ENCODE peak calls at places on chromosome 12, in six cellular contexts. C is stomach, F is BE2C, K is left ventricle myocardium inferior, T is A549, J is lower lobe of right lung. E is an unnamed sample. For H3K9me3, the result is how much of the 10 kb centered on the place peaks cover.

GRCh38 chr12:3727877-3728632 is 24.9 kb downstream of the CRACR2A start:
- DNase-seq in C (no peak), K (no peak), T (no peak), F (no peak), J (no peak), E (no peak)

GRCh38 chr12:117986705-117987469 is 18.1 kb upstream of the KSR2 start:
- DNase-seq in J (no peak), F (no peak), T (peak), K (no peak), C (no peak), E (no peak)

GRCh38 chr12:67691220-67691619 is 42.7 kb downstream of the DYRK2 start:
- DNase-seq in F (no peak), K (no peak), J (no peak), C (no peak), T (no peak), E (no peak)

GRCh38 chr12:125092872-125093680 is 27.8 kb downstream of the AACS start:
- DNase-seq in T (no peak), C (peak), K (peak), F (no peak), J (no peak), E (no peak)

GRCh38 chr12:44873898-44874297 is 2.2 kb downstream of the NELL2 start:
- DNase-seq in T (no peak), K (no peak), F (no peak), C (no peak), J (no peak), E (no peak)

GRCh38 chr12:130220361-130220760 is 58.1 kb downstream of the FZD10 start:
- DNase-seq in J (no peak), C (no peak), F (no peak), T (no peak), K (no peak), E (no peak)

GRCh38 chr12:31005256-31005943 is 68.3 kb upstream of the DDX11 start:
- DNase-seq in J (peak), T (no peak), C (no peak), F (no peak), K (no peak), E (no peak)

GRCh38 chr12:113413488-113413939 is 8.7 kb upstream of the SDSL start:
- DNase-seq in T (peak), K (no peak), C (no peak), F (peak), J (peak), E (no peak)

GRCh38 chr12:102394200-102394599 is 86.2 kb downstream of the IGF1 start:
- DNase-seq in J (no peak), K (no peak), T (no peak), F (no peak), C (no peak), E (no peak)

GRCh38 chr12:25436206-25436912 is 116.7 kb downstream of the LMNTD1 start:
- DNase-seq in K (no peak), J (no peak), T (peak), C (no peak), F (peak), E (no peak)

GRCh38 chr12:83123039-83123438 is 436.3 kb downstream of the TMTC2 start:
- DNase-seq in J (no peak), C (no peak), F (no peak), K (no peak), T (no peak), E (no peak)

GRCh38 chr12:57759360-57759980 is 4.6 kb downstream of the MARCHF9 start:
- DNase-seq in K (no peak), F (peak), J (no peak), T (no peak), C (no peak), E (no peak)

GRCh38 chr12:94792690-94793089 is 142.3 kb upstream of the TMCC3 start:
- DNase-seq in J (no peak), F (no peak), K (peak), T (no peak), C (no peak), E (no peak)

GRCh38 chr12:72472350-72472749 is 200.2 kb downstream of the TRHDE start:
- DNase-seq in T (no peak), K (no peak), F (no peak), C (no peak), J (no peak), E (no peak)

GRCh38 chr12:81412940-81413339 is 335.1 kb downstream of the ACSS3 start:
- DNase-seq in F (no peak), J (no peak), K (no peak), C (no peak), T (no peak), E (no peak)

GRCh38 chr12:109880049-109880931 is at the start of gene GLTP:
- DNase-seq in F (peak), C (peak), J (peak), K (peak), T (peak), E (peak)

GRCh38 chr12:1857821-1858220 is 37.5 kb downstream of the LRTM2 start:
- DNase-seq in T (no peak), C (no peak), K (no peak), J (no peak), F (no peak), E (no peak)
- H3K9me3 ChIP-seq in T (under half), C (under half), K (under half), J (under half), F (under half), E (under half)

GRCh38 chr12:132296063-132296462 is 33.3 kb downstream of the GALNT9 start:
- DNase-seq in C (no peak), J (no peak), K (no peak), F (no peak), T (no peak), E (no peak)

GRCh38 chr12:132302466-132303358 is 26.7 kb downstream of the GALNT9 start:
- DNase-seq in C (no peak), T (no peak), J (peak), F (no peak), K (no peak), E (no peak)

GRCh38 chr12:132305560-132305966 is 23.8 kb downstream of the GALNT9 start:
- DNase-seq in F (no peak), T (no peak), C (no peak), K (no peak), J (peak), E (no peak)

GRCh38 chr12:132305991-132306884 is 23.2 kb downstream of the GALNT9 start:
- DNase-seq in F (no peak), C (no peak), K (no peak), T (no peak), J (peak), E (peak)

DNA sequence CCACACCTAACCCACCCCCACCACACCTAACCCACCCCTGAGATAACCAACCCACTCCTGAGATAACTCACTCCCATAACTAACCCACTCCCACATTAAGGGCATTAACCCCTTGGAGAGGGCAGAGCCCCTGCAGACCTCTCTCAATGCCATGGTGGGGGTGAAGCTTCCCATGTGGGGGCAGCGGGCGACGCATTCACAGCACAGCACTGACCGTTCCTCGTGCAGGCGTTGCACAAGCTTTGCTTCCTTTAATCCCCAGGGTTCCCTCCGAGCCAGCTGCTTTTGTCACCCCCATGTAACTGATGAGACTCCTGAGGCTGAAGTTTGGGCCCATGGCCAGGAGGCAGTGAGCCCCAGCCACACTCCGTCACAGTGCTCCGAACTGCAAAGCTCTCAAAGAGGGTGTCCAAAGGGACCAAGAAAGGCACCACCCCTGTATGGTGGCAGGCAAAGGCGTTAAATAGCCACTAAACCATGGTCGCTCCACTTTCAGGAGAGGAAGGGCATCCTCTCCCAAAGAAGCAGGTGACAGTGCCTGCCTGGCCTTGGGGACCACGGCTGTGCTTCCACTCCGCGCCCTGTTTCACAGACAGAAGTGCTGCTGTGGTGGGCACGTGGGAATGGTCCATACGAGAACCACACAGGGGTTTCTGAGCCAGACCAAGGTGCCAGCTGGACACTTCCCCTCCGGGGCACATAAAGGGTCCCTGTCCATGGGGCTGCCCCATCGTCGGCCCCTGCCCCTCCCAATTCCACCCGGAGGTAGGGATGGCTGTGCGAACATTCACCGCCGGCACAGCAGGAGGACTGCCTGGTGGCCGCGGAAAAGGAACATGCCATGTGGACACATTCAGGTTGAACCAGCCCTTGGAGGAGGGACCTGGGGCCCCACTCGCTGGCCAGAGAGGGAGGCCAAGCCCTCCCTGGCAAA is 28.3 kb downstream of the GALNT9 start:
- DNase-seq in J (peak), K (no peak), F (no peak), T (no peak), C (no peak), E (no peak)
- H3K9me3 ChIP-seq in J (under half), K (under half), F (under half), T (under half), C (under half), E (under half)

GRCh38 chr12:34163443-34163842 is 141.1 kb downstream of the ALG10 start:
- DNase-seq in F (no peak), K (no peak), C (no peak), T (no peak), J (no peak), E (no peak)
- H3K9me3 ChIP-seq in F (under half), K (under half), C (under half), T (under half), J (under half), E (under half)

DNA sequence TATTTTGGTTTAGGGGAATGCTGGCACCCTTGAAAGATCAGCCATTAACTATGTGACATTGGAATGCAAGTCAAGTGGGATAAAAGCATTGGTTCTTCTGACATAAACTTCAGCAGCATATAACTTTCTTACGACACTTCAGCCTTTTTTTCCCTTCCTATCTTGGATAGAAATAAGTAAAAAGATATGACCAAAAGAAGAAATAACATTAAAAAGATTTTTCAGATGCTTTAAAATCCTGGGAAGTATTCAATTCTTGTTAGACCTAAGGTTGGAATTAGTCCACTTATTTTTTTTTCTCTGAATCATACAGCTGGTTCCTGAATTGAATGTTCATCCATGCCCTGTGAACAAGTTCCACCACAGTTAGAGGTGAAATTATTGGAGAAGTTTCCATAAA is 85.6 kb upstream of the TSPAN8 start:
- DNase-seq in C (no peak), T (no peak), F (no peak), J (no peak), K (no peak), E (no peak)
- H3K9me3 ChIP-seq in C (under half), T (under half), F (under half), J (under half), K (under half), E (under half)

GRCh38 chr12:34604227-34604626 is 581.9 kb downstream of the ALG10 start:
- DNase-seq in J (peak), F (no peak), C (no peak), K (no peak), T (no peak), E (peak)
- H3K9me3 ChIP-seq in J (under half), F (under half), C (under half), K (half or more), T (under half), E (under half)

GRCh38 chr12:126684703-126685102 is 1582.3 kb upstream of the TMEM132C start:
- DNase-seq in K (no peak), C (no peak), F (no peak), J (no peak), T (no peak), E (no peak)

GRCh38 chr12:126676426-126676825 is 1590.5 kb upstream of the TMEM132C start:
- DNase-seq in C (no peak), T (no peak), F (no peak), J (no peak), K (no peak), E (no peak)

GRCh38 chr12:126685636-126686035 is 1581.3 kb upstream of the TMEM132C start:
- DNase-seq in T (no peak), J (no peak), K (no peak), F (no peak), C (no peak), E (no peak)

DNA sequence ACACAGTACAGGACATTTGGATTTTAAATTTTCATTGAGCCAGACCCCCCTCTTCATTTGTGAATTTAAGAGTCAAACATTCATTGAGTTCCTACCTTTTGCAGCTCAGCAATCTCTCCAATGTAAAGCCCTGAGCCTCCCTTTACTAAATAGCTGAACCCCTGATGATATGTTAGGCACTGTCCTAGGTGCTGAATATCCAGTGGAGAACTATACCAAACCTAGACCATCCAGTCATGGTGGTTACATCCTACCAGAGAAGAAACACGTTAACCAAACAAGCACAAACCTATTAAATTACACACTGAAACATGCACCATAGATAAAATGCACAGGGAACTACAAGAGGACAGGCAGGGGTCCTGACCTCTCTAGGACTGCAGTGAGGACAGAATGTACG is 1585.3 kb upstream of the TMEM132C start:
- DNase-seq in T (no peak), C (no peak), K (no peak), J (no peak), F (no peak), E (no peak)
- H3K9me3 ChIP-seq in T (under half), C (under half), K (under half), J (under half), F (under half), E (under half)

GRCh38 chr12:52541709-52542108 is 11.2 kb downstream of the KRT71 start:
- DNase-seq in T (no peak), C (no peak), K (no peak), F (no peak), J (no peak), E (no peak)

GRCh38 chr12:52539024-52539820 is 13.7 kb downstream of the KRT71 start:
- DNase-seq in T (peak), C (no peak), J (no peak), F (no peak), K (no peak), E (peak)

GRCh38 chr12:52542157-52542556 is 10.8 kb downstream of the KRT71 start:
- DNase-seq in T (no peak), K (no peak), J (no peak), F (no peak), C (no peak), E (no peak)

GRCh38 chr12:52540531-52540930 is 12.4 kb downstream of the KRT71 start:
- DNase-seq in C (no peak), F (no peak), K (no peak), J (no peak), T (no peak), E (peak)

DNA sequence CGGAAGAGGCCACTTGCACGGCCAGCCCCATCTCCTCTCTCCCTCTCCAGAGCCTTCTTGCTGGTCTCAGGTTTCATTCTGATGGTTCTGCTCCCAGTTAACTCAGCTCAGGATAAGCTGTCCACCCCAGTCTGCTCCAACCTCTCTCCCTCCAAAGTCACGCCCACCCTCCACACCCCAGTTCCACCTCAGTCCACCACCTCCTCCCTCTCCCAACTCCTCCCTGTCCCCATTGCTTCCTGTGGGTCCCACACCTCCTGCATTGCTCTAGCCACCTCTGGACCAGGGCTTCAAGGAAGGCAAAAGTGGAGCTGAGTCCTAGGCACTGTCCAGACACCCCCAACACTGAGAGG is 13.1 kb downstream of the KRT71 start:
- DNase-seq in K (no peak), J (no peak), T (no peak), F (no peak), C (no peak), E (no peak)
- H3K9me3 ChIP-seq in K (under half), J (under half), T (under half), F (under half), C (under half), E (under half)

GRCh38 chr12:73632661-73633060 is 905.0 kb upstream of the ATXN7L3B start:
- DNase-seq in K (no peak), C (no peak), F (no peak), J (no peak), T (no peak), E (no peak)
- H3K9me3 ChIP-seq in K (under half), C (under half), F (under half), J (under half), T (under half), E (under half)

GRCh38 chr12:34295366-34296142 is 273.3 kb downstream of the ALG10 start:
- DNase-seq in F (no peak), T (no peak), K (peak), J (peak), C (no peak), E (peak)

GRCh38 chr12:34297126-34297789 is 275.0 kb downstream of the ALG10 start:
- DNase-seq in T (no peak), F (peak), C (no peak), K (no peak), J (peak), E (peak)

GRCh38 chr12:34294671-34295365 is 272.5 kb downstream of the ALG10 start:
- DNase-seq in J (no peak), K (peak), T (no peak), C (no peak), F (peak), E (peak)

GRCh38 chr12:34297790-34298164 is 275.5 kb downstream of the ALG10 start:
- DNase-seq in T (no peak), J (peak), C (no peak), K (no peak), F (peak), E (no peak)

DNA sequence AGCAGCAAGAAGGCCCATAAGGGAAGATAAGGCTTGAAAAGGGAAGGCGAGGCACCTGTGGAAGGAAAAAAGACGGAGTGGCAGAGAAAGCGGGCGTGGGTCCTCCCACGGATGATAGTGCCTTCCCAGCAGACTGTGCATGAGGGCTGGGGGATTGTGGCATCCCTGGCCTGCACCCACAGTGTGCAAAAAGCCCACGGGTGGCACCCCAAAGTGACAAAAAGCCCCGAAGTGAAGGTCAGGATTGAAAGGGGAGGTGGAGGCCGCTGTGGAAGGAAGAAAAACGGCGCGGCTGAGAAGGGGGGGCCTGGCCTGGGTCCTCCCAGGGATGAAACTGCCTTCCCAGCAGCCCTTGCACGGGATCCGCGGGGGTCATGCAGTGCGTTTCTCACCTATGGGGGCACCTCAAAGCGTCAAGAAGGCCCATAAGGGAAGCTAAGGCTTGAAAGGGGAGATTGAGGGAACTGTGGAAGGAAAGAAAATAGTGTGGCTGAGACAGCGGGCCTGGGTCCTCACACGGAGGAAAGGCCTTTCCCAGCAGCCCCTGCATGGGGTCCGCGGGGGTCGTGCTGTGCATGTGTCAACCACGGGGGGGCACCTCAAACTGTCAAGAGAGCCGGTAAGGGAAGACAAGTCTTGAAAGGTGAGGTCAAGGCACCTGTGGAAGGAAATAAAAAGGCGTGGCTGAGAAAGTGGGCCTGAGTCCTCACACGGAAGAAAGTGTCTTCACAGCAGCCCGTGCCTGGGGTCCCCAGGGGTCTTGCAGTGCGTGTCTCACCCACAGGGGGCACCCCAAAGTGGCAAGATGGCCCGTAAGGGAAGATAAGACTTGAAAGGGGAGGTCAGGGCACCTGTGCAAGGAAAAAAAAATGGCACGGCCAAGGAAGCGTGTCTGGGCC is 274.1 kb downstream of the ALG10 start:
- DNase-seq in C (no peak), J (peak), K (peak), T (no peak), F (peak), E (peak)
- H3K9me3 ChIP-seq in C (under half), J (under half), K (under half), T (under half), F (under half), E (under half)

DNA sequence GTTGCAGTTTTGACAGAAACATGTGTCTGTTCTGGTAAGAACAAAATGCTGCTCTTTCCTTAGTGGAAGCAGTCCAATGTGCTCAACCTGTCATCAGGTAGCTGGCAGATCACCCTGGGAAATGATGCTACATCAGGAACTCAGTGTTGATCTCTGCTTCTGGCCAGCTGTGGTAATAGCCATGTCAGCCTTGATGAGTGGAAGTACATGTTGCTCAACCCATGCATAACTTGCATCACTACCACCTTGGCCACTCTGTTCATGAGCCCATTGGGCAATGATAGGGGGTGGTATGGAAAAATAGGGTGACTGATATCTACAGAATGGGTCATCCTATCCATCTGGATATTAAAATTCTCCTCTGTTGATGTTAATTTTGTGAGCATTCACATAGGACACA is 411.0 kb downstream of the C12orf50 start:
- DNase-seq in K (no peak), T (no peak), C (no peak), J (no peak), F (no peak), E (no peak)
- H3K9me3 ChIP-seq in K (under half), T (under half), C (under half), J (under half), F (under half), E (under half)

E was measured in aorta.